ENCODE peak calls at places on chromosome 19, in six cellular contexts. One of them, this sample, is unnamed. For H3K4me1, the result is how much of the 10 kb centered on the place peaks cover.

GRCh38 chr19:7870571-7871279 is 3.5 kb downstream of the PRR36 start:
- DNase-seq in A549: peak
- DNase-seq in cardiac muscle cell: peak
- DNase-seq in K562: peak
- DNase-seq in fibroblast of lung: peak
- DNase-seq in gastrocnemius medialis: peak
- DNase-seq in this sample: no peak

GRCh38 chr19:1938071-1938470 is 2.9 kb upstream of the CSNK1G2 start:
- DNase-seq in A549: no peak
- DNase-seq in cardiac muscle cell: no peak
- DNase-seq in K562: no peak
- DNase-seq in fibroblast of lung: no peak
- DNase-seq in gastrocnemius medialis: no peak
- DNase-seq in this sample: no peak

GRCh38 chr19:694481-695349 is 537 bp downstream of the PRSS57 start:
- DNase-seq in cardiac muscle cell: no peak
- DNase-seq in fibroblast of lung: no peak
- DNase-seq in gastrocnemius medialis: no peak
- DNase-seq in K562: no peak
- DNase-seq in A549: no peak
- DNase-seq in this sample: no peak

GRCh38 chr19:19259741-19260140 is 13.4 kb downstream of the TM6SF2 start:
- DNase-seq in fibroblast of lung: peak
- DNase-seq in cardiac muscle cell: no peak
- DNase-seq in K562: peak
- DNase-seq in A549: peak
- DNase-seq in gastrocnemius medialis: no peak
- DNase-seq in this sample: no peak

GRCh38 chr19:42563352-42564210 is 31.1 kb downstream of the CEACAM8 start:
- DNase-seq in cardiac muscle cell: peak
- DNase-seq in gastrocnemius medialis: no peak
- DNase-seq in A549: peak
- DNase-seq in K562: peak
- DNase-seq in fibroblast of lung: peak
- DNase-seq in this sample: no peak

GRCh38 chr19:33284756-33285155 is 17.6 kb downstream of the CEBPA start:
- DNase-seq in cardiac muscle cell: no peak
- DNase-seq in gastrocnemius medialis: no peak
- DNase-seq in K562: no peak
- DNase-seq in fibroblast of lung: no peak
- DNase-seq in A549: no peak
- DNase-seq in this sample: no peak

GRCh38 chr19:41691268-41691970 is 3.3 kb upstream of the CEACAM7 start:
- DNase-seq in A549: peak
- DNase-seq in fibroblast of lung: no peak
- DNase-seq in cardiac muscle cell: no peak
- DNase-seq in gastrocnemius medialis: no peak
- DNase-seq in K562: peak
- DNase-seq in this sample: no peak

GRCh38 chr19:7182489-7182888 is 111.7 kb downstream of the INSR start:
- DNase-seq in K562: no peak
- DNase-seq in cardiac muscle cell: no peak
- DNase-seq in gastrocnemius medialis: no peak
- DNase-seq in A549: no peak
- DNase-seq in fibroblast of lung: no peak
- DNase-seq in this sample: no peak

GRCh38 chr19:2603320-2603719 is 99.2 kb downstream of the GNG7 start:
- DNase-seq in gastrocnemius medialis: no peak
- DNase-seq in cardiac muscle cell: peak
- DNase-seq in A549: no peak
- DNase-seq in fibroblast of lung: peak
- DNase-seq in K562: no peak
- DNase-seq in this sample: no peak

GRCh38 chr19:29860492-29860891 is 48.7 kb downstream of the CCNE1 start:
- DNase-seq in cardiac muscle cell: no peak
- DNase-seq in A549: peak
- DNase-seq in fibroblast of lung: no peak
- DNase-seq in gastrocnemius medialis: no peak
- DNase-seq in K562: peak
- DNase-seq in this sample: no peak

GRCh38 chr19:5903502-5904301 is at the start of gene NDUFA11:
- DNase-seq in A549: peak
- DNase-seq in fibroblast of lung: no peak
- DNase-seq in gastrocnemius medialis: peak
- DNase-seq in cardiac muscle cell: peak
- DNase-seq in K562: peak
- DNase-seq in this sample: peak

GRCh38 chr19:29620931-29621351 is 14.9 kb downstream of the POP4 start:
- DNase-seq in cardiac muscle cell: no peak
- DNase-seq in fibroblast of lung: no peak
- DNase-seq in gastrocnemius medialis: no peak
- DNase-seq in K562: no peak
- DNase-seq in A549: no peak
- DNase-seq in this sample: no peak

DNA sequence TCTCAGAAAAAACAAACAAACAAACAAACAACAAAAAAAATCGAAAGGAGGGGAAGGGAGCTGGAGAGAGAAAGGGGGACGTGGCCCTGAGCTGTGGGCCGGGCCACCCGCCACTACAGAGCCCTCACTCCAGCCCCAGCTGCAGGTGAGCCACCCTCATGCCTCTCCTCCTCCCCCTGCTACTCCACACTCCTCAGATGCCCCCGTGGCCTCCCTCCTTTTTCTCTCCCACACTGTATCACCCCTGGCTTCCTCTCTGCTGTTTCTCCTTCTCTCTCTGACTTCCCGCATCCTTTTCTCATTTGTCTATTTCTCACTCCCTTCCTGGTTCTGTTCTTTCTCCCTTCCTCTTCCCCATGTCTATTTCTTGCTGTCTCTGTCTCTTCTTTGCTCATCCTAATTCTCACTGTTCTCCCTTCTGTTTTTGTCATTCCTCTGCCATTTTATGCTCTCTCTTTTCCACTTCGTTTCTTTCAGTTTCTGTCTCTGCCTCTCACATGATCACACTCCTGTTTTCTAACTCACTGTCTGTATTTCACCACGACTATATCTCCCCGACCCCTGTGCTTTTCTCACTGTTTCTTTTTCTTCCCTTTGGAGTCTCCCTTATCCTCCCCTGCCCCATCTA is 2.7 kb downstream of the KLK2 start:
- DNase-seq in K562: no peak
- DNase-seq in cardiac muscle cell: no peak
- DNase-seq in A549: no peak
- DNase-seq in fibroblast of lung: no peak
- DNase-seq in gastrocnemius medialis: no peak
- DNase-seq in this sample: no peak
- H3K4me3 ChIP-seq in K562: no peak
- H3K4me3 ChIP-seq in cardiac muscle cell: no peak
- H3K4me3 ChIP-seq in A549: no peak
- H3K4me3 ChIP-seq in fibroblast of lung: no peak
- H3K4me3 ChIP-seq in gastrocnemius medialis: no peak
- H3K4me3 ChIP-seq in this sample: no peak

GRCh38 chr19:55385749-55386514 is at the start of gene RPL28:
- DNase-seq in gastrocnemius medialis: peak
- DNase-seq in A549: peak
- DNase-seq in cardiac muscle cell: peak
- DNase-seq in fibroblast of lung: peak
- DNase-seq in K562: peak
- DNase-seq in this sample: peak
- H3K4me1 ChIP-seq in gastrocnemius medialis: under half
- H3K4me1 ChIP-seq in A549: half or more
- H3K4me1 ChIP-seq in cardiac muscle cell: under half
- H3K4me1 ChIP-seq in fibroblast of lung: under half
- H3K4me1 ChIP-seq in K562: half or more
- H3K4me1 ChIP-seq in this sample: under half

DNA sequence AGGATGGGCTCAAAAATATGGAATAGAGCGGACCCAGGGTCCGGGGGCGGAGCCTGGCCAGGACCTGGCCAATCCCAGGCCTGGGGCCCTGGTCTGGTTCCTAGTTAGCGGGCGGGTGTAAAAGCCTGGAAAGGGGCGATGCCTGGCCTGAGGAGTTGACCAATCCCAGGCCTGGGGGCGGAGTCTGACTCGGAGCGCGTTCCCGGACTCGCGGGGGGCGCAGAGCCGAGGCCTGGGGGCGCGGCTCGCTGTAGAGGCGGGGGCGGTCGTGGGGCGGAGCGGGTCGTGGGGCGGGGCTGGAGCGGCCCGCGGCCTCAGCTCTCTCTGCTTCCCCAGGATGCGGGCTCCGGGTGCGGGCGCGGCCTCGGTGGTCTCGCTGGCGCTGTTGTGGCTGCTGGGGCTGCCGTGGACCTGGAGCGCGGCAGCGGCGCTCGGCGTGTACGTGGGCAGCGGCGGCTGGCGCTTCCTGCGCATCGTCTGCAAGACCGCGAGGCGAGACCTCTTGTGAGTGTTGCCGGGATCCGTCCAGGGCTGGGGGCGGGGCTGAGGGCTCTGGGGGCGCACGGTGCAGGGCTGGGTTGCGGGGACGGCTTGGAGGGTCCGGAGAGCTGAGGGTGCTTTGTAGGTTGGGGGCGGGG is at the start of gene SLC27A1:
- DNase-seq in gastrocnemius medialis: peak
- DNase-seq in A549: peak
- DNase-seq in K562: peak
- DNase-seq in cardiac muscle cell: peak
- DNase-seq in fibroblast of lung: peak
- DNase-seq in this sample: peak
- TF ChIP-seq CTCF in gastrocnemius medialis: peak
- TF ChIP-seq CTCF in A549: no peak
- TF ChIP-seq CTCF in K562: no peak
- TF ChIP-seq CTCF in cardiac muscle cell: no peak
- TF ChIP-seq CTCF in fibroblast of lung: no peak
- TF ChIP-seq CTCF in this sample: no peak

DNA sequence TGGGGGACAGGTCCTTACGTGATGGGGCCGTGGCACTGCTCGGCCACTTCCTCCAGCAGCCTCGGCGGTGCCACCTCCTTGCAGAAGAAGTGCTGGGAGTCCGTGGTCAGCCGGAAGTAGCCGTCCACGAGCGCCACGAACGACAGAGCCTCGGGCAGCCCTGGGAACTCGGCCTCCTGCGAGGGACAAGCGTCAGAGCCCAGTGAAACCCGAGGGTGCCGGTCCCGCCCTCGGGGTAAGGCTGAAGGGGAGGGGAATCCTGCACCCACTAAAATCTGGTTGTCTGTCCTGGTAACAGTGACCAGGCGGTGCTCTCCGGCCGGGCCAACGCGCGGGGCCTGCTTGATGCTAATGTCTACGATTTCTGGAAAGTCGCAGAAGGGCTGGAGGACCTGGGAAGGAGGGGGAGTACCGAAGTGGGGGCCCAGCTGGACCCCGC is 6.4 kb downstream of the JAK3 start:
- DNase-seq in gastrocnemius medialis: no peak
- DNase-seq in fibroblast of lung: no peak
- DNase-seq in K562: no peak
- DNase-seq in A549: no peak
- DNase-seq in cardiac muscle cell: no peak
- DNase-seq in this sample: no peak
- H3K4me3 ChIP-seq in gastrocnemius medialis: no peak
- H3K4me3 ChIP-seq in fibroblast of lung: peak
- H3K4me3 ChIP-seq in K562: peak
- H3K4me3 ChIP-seq in A549: peak
- H3K4me3 ChIP-seq in cardiac muscle cell: peak
- H3K4me3 ChIP-seq in this sample: no peak

This sample was measured in tibial nerve.